ENCODE peak calls at places on chromosome 20, in four cellular contexts. L, V, J and C are unnamed samples.

GRCh38 chr20:52749938-52750337 is 222.2 kb upstream of the TSHZ2 start:
- DNase-seq in L (no peak), V (no peak), J (no peak), C (no peak)

GRCh38 chr20:42959996-42960395 is 229.7 kb downstream of the PTPRT start:
- DNase-seq in L (no peak), V (no peak), J (no peak), C (no peak)

GRCh38 chr20:50321797-50322480 is 131.3 kb downstream of the CEBPB start:
- DNase-seq in L (no peak), V (no peak), J (no peak), C (no peak)

GRCh38 chr20:64246616-64247311 is 8.8 kb upstream of the PCMTD2 start:
- DNase-seq in L (no peak), V (no peak), J (no peak), C (no peak)

GRCh38 chr20:64092258-64093012 is 8.2 kb upstream of the LKAAEAR1 start:
- DNase-seq in L (no peak), V (no peak), J (no peak), C (no peak)

GRCh38 chr20:14009206-14009605 is 13.9 kb downstream of the MACROD2 start:
- DNase-seq in L (no peak), V (no peak), J (no peak), C (no peak)

GRCh38 chr20:42945194-42945593 is 244.5 kb downstream of the PTPRT start:
- DNase-seq in L (no peak), V (no peak), J (no peak), C (no peak)

GRCh38 chr20:59569305-59569704 is 35.0 kb upstream of the PHACTR3 start:
- DNase-seq in L (no peak), V (no peak), J (no peak), C (no peak)

DNA sequence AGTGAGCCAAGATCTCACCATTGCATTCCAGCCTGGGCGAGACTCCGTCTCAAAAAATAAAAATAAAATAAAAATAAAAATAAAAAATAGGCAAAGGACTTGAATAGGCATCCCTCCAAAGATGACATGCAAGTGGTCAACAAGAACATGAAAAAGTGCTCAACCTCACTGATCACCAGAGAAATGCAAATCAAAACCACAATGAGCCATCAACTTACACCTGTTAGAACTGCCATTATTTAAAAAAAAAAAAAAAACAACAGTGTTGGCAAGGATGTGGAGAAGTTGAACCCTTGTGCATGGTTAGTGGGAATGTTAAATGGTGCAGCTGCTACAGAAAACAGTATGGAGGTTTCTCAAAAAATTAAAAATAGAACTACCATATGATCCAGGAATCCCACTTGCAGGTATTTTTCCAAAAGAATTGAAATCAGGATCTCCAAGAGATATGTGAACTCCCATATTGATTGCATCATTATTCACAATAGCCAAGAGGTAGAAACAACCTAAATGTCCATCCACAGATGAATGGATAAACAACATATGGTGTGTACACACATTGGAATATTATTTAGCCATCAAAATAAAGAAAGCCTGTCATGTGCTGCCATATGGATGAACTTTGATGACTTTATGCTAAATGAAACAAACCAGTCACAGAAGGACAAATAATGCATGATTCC is 2.8 kb downstream of the C20orf203 start:
- DNase-seq in L (no peak), V (no peak), J (no peak), C (no peak)
- TF ChIP-seq CTCF in L (no peak), V (no peak), J (no peak), C (no peak)

DNA sequence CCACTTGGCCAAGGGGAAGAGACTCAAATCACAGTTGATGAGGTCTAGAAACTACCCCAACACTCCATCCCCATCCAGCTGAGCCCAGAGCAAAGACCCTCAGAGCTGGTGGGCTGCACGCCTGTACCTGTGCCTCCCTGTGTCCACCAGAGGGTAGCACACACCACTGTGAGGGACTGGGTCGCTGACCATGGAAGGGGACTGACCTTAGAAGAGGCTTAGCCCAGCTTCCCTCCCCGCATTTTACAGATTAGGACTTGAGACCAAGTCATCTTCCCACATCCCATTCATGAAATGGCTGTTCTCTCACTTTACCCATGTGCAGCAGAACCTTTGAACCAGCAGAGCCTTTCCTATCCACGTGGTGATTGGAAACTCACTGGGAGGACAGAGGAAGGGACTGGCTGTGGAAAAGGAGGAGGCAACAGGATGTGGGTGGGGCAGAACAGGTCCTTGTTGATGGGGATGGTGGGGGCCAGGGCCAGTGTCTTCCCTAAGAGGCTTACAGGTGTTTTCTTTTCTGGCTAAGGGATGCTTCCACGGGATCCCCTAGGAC is 44.3 kb downstream of the CPXM1 start:
- DNase-seq in L (peak), V (no peak), J (no peak), C (no peak)
- TF ChIP-seq CTCF in L (peak), V (no peak), J (no peak), C (no peak)

GRCh38 chr20:19212524-19213502 is at the start of gene SLC24A3:
- DNase-seq in L (no peak), V (no peak), J (no peak), C (peak)
- TF ChIP-seq CTCF in L (no peak), V (no peak), J (no peak), C (peak)

DNA sequence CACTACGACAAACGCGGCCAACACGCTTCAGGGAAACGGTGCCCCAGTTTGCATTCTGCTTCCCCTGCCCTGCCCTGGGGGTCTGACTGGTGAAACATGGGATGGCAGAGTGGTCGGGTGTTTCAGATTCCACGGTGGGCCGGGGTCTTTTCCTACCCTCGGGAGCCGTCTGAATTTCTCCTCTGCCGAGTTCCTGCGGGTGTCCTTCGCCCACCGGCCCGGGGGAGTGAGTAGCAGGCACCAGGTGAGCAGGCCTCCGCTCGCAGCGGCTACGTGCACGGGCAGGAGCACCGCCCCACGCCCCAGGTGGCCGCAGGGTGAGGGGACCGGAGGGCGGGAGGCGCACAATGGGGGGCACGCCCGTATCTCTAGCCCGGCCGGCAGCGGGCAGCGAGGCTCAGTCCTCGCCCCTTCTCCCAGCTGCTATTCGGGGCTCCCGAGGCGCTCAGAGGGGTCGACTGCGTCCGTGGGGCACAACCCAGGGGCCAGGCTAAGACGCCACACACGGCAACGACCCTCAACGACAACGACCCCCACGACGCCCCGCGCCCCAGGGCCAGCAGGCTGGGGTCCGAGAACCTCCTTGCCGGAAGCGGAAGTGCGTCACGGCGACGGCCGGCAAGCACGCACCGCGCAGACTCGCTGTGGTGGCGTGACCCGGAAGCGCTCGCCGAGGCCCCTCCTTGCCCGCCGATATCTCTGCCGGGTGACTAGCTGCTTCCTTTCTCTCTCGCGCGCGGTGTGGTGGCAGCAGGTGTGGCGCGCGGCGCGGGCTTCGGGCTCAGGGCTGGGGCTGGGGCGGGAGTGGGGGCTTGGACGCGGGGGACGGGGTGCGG is at the start of gene RPS21:
- DNase-seq in L (peak), V (peak), J (peak), C (peak)
- TF ChIP-seq CTCF in L (no peak), V (no peak), J (no peak), C (no peak)

GRCh38 chr20:3781153-3781910 is at the start of gene SPEF1:
- DNase-seq in L (peak), V (peak), J (no peak), C (peak)
- TF ChIP-seq CTCF in L (peak), V (no peak), J (no peak), C (no peak)

DNA sequence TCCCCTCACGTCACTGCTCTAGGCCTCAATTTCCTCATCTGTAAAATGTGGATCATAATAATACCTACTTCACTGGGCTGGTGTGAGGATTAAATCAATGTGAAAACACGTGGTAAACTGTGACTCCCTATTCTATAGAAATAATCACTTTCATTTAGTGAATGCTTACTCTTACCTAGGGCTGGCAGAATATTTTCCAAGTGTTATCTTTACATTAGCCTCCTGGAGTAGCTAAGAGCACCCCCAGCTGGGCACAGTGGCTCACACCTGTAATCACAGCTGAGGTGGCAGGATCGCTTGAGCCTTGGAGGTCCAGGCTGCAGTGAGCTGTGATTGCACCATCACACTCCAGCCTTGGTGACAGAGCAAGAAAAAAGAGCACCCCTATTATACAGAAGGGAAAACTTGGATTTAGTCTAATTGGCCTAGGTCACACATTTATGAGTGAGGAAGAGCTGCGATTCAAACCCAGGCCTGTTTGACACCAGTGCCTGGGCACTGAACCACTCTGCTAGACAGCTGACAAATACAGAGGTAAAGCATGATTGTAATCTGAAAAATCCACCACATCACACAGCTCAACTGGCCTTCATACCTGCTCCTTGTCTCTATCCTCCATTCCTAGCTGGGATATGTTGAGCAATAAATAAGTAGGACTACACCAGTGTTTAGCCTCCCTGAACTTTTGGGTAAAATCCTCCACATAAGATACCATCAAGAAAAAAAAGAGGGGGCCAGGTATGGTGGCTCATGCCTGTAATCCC is 1.4 kb upstream of the SNTA1 start:
- DNase-seq in L (no peak), V (peak), J (no peak), C (no peak)
- TF ChIP-seq CTCF in L (no peak), V (peak), J (no peak), C (no peak)